ENCODE peak calls at places on chromosomes 13 and 19, in eight cellular contexts. C, O, N, V, R, E, F and X are unnamed samples.

GRCh38 chr13:50575138-50575537 is 268.4 kb downstream of the DLEU7 start:
- DNase-seq in C (no peak), F (no peak), V (no peak), R (no peak), O (no peak), N (no peak), E (no peak), X (no peak)

GRCh38 chr13:106088094-106088493 is 447.4 kb downstream of the EFNB2 start:
- DNase-seq in O (no peak), E (no peak), C (peak), F (no peak), V (no peak), R (no peak), N (no peak), X (no peak)

GRCh38 chr19:51687791-51688664 is 5.1 kb upstream of the SPACA6 start:
- DNase-seq in F (peak), V (no peak), E (peak), C (peak), O (no peak), R (peak), N (no peak), X (no peak)

GRCh38 chr19:41657157-41657556 is 30.3 kb upstream of the CEACAM4 start:
- DNase-seq in E (no peak), F (no peak), R (no peak), O (no peak), N (no peak), C (no peak), V (no peak), X (no peak)

GRCh38 chr13:25141042-25141441 is 31.0 kb downstream of the AMER2 start:
- DNase-seq in O (no peak), R (no peak), E (no peak), N (no peak), V (no peak), F (no peak), C (no peak), X (no peak)

GRCh38 chr19:41422955-41423354 is 4.2 kb downstream of the B3GNT8 start:
- DNase-seq in V (no peak), R (no peak), C (no peak), E (no peak), N (no peak), O (no peak), F (no peak), X (no peak)

GRCh38 chr13:86368924-86369323 is 569.7 kb upstream of the SLITRK6 start:
- DNase-seq in E (no peak), V (no peak), C (no peak), R (no peak), N (no peak), O (no peak), F (no peak), X (no peak)

GRCh38 chr13:59358014-59358413 is 805.7 kb downstream of the DIAPH3 start:
- DNase-seq in R (no peak), N (no peak), V (no peak), O (no peak), C (no peak), F (no peak), E (no peak), X (no peak)

GRCh38 chr19:41995959-41996797 is 2.1 kb upstream of the ATP1A3 start:
- DNase-seq in E (no peak), C (no peak), F (no peak), O (peak), N (no peak), R (peak), V (no peak), X (no peak)

GRCh38 chr13:38409771-38410170 is 60.1 kb downstream of the UFM1 start:
- DNase-seq in C (no peak), F (no peak), V (no peak), E (no peak), R (no peak), N (no peak), O (no peak), X (no peak)

GRCh38 chr13:20378721-20379120 is 146.6 kb upstream of the GJB6 start:
- DNase-seq in V (no peak), O (no peak), R (no peak), N (no peak), E (no peak), C (no peak), F (no peak), X (no peak)

GRCh38 chr19:35099155-35099896 is 16.3 kb upstream of the FXYD3 start:
- DNase-seq in F (no peak), C (no peak), V (no peak), E (no peak), N (no peak), R (no peak), O (no peak), X (no peak)

GRCh38 chr13:21458457-21458815 is 667 bp downstream of the ZDHHC20 start:
- DNase-seq in F (peak), R (peak), V (no peak), O (peak), E (peak), C (no peak), N (no peak), X (no peak)

GRCh38 chr19:19997656-19998268 is 41.5 kb downstream of the ZNF682 start:
- DNase-seq in N (no peak), V (no peak), R (peak), F (no peak), E (no peak), C (no peak), O (peak), X (no peak)

GRCh38 chr13:95073826-95074345 is 227.4 kb downstream of the ABCC4 start:
- DNase-seq in R (no peak), C (no peak), O (no peak), N (no peak), E (no peak), V (no peak), F (peak), X (no peak)

GRCh38 chr13:50127726-50128291 is 112.6 kb downstream of the KCNRG start:
- DNase-seq in C (no peak), E (no peak), N (no peak), V (no peak), F (no peak), O (no peak), R (peak), X (no peak)

GRCh38 chr13:24228852-24229458 is 68.4 kb downstream of the SPATA13 start:
- DNase-seq in V (no peak), C (peak), F (peak), N (peak), E (no peak), R (peak), O (peak), X (no peak)

GRCh38 chr19:48618916-48619691 is at the start of the genes RPL18 and SPHK2:
- DNase-seq in C (peak), O (peak), F (peak), N (peak), E (peak), R (peak), V (peak), X (peak)
- TF ChIP-seq CTCF in C (peak), O (no peak), F (no peak), N (no peak), E (no peak), R (no peak), V (peak), X (no peak)

GRCh38 chr19:34094960-34095359 is 77.3 kb upstream of the LSM14A start:
- DNase-seq in O (no peak), V (no peak), C (no peak), N (no peak), R (no peak), F (no peak), E (no peak), X (no peak)

DNA sequence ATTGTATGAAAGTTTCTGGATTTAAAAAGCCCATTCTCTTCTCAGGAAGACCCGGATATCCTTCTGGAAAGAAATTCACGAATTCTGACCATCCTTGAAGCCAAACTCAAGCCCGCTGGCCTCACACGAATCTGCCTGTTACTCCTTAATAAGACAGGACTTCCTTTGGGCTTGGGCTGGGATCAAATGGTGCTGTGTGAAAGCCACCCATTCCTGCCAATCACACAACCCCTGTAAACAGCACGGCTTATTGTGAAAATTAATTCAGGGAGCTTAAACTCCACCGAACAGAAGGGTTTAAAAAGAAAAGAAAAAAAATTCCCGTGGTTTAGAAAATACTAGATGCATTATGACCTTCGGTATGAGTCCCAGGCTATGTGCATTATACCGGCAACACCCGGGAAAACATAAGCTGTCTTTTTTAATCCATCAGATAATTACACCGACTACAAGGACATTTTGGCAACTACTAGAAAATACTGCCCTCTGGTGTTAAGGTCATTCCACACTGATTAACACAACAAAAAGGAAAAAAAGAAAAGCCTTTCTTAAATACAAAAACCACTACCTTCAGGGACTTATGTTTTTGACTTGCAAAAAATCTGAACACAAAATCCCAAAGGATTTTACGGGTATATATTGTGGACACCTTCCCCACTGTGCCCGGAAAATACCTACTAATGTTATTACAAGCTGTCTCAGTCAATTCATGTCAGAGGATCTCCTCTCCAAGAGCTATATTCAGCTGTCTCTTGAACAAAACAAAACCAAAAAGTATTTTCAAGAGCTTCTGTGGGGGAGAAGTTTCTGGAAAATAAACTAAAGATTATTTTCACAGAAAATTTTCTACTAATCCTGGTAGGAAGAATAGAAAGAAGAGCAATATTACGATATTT is 76.0 kb upstream of the LSM14A start:
- DNase-seq in R (no peak), N (peak), V (no peak), E (no peak), C (peak), F (peak), O (peak), X (no peak)
- TF ChIP-seq CTCF in R (peak), N (peak), V (peak), E (peak), C (peak), F (peak), O (peak), X (peak)

GRCh38 chr13:42355118-42355840 is 83.3 kb downstream of the AKAP11 start:
- DNase-seq in V (no peak), E (no peak), O (no peak), N (no peak), R (no peak), F (no peak), C (no peak), X (no peak)

GRCh38 chr13:42350141-42350540 is 78.2 kb downstream of the AKAP11 start:
- DNase-seq in N (no peak), O (no peak), C (no peak), V (no peak), E (no peak), R (no peak), F (no peak), X (no peak)

GRCh38 chr13:42355841-42356575 is 84.1 kb downstream of the AKAP11 start:
- DNase-seq in C (no peak), V (no peak), E (no peak), N (no peak), F (no peak), O (no peak), R (no peak), X (no peak)

GRCh38 chr13:42360046-42360445 is 88.1 kb downstream of the AKAP11 start:
- DNase-seq in C (no peak), F (no peak), R (no peak), V (no peak), O (no peak), E (no peak), N (no peak), X (no peak)

DNA sequence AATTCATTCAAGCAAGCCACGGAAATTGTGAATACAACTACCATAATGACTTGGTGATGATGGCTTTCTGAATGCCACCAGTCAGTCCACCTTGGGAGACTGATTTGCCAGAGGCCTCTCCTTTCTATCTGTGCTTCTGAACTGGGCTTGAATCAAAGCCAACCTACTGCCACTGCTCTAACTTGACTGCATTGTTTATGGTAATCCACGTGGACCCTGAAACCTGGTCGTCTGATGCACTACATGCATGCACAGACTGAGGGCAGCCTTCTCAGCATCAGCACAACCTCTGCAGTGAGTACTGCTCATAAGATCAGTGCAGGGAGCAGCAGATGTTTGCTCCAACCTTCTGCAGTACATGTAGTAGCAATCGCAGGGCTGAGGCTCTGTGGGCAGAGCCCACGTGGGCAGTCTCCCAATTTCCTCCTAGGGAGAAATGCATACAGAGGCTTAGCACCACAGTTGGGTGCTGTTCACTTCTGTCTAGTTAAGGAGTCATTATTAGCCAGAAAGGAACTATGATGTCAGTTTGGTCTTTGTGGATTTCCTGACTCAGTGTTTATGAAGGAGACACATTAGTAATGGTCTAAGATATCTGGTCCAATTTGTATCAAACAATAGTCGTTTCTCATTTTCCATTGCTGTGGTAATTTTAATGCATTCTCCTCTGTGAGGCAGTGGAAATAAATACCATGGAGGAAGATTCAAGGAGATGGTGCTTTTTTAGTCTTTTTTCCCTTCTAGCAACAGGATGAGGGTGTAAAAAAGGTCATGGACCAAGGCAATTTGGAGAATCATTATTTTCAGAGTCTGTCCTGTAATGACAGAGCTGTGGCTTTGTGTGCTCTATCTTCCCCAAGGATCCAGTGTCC is 82.5 kb downstream of the AKAP11 start:
- DNase-seq in F (peak), V (no peak), N (peak), O (peak), E (no peak), C (peak), R (no peak), X (no peak)
- TF ChIP-seq CTCF in F (no peak), V (no peak), N (peak), O (no peak), E (no peak), C (no peak), R (no peak), X (no peak)

GRCh38 chr19:29665826-29666633 is 769 bp downstream of the PLEKHF1 start:
- DNase-seq in C (peak), O (no peak), R (peak), E (no peak), F (peak), N (no peak), V (no peak), X (no peak)

GRCh38 chr19:29668746-29669609 is 3.7 kb downstream of the PLEKHF1 start:
- DNase-seq in R (no peak), V (no peak), E (no peak), C (no peak), N (no peak), O (no peak), F (no peak), X (no peak)

GRCh38 chr19:29667390-29667783 is 2.1 kb downstream of the PLEKHF1 start:
- DNase-seq in N (no peak), V (no peak), C (no peak), R (no peak), F (no peak), E (no peak), O (no peak), X (no peak)

GRCh38 chr19:29666634-29667389 is 1.6 kb downstream of the PLEKHF1 start:
- DNase-seq in V (no peak), O (no peak), E (no peak), N (no peak), R (peak), F (peak), C (peak), X (no peak)

DNA sequence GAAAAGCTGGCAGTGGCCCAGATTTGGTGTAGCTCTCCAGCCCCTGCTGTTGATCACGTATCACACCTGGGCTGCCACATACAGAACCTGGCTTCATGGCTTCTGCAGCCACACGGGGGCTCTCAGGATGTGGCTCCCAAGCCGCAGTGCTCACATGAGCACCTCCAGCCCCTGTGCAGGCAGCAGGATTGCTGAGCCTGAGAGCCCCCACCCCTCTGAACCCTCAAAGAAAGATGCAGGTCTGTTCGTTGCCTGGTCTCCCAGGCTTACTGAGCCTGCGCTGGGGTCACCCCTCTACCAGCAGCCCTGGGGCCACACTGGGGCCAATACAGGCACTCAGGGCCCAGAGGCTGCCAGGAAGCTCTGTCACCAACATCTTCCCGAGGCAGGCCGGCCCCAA is 2.7 kb downstream of the PLEKHF1 start:
- DNase-seq in C (no peak), F (no peak), N (no peak), O (peak), R (no peak), E (no peak), V (no peak), X (no peak)
- TF ChIP-seq CTCF in C (no peak), F (no peak), N (no peak), O (peak), R (no peak), E (no peak), V (no peak), X (no peak)

GRCh38 chr13:30043631-30043925 is 193.2 kb upstream of the UBL3 start:
- DNase-seq in V (no peak), C (no peak), O (no peak), R (no peak), E (no peak), F (no peak), N (no peak), X (no peak)
- TF ChIP-seq CTCF in V (no peak), C (no peak), O (no peak), R (no peak), E (no peak), F (no peak), N (no peak), X (no peak)

DNA sequence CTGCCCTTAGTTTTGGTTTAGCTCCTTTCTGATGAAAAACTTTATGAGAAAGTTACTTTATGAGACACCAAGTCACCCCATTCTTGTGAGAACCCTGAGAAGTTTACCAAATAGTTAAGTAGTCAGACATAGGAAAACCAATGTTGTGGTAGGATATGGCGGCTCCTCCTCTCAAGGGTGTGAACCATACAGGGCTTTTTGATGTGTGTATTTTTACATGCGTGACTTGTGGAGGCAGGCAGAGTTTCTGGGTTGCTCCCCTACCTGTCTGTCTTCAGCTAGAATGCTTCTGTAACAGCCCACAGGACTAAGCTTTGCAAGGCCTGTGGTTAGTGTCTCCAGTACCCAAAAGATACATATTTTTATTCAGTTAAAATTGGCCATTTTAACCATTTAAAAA is 18.3 kb downstream of the UBAC2 start:
- DNase-seq in E (no peak), N (no peak), O (no peak), R (no peak), C (no peak), F (no peak), V (no peak), X (no peak)
- TF ChIP-seq CTCF in E (no peak), N (no peak), O (no peak), R (no peak), C (no peak), F (no peak), V (no peak), X (no peak)

GRCh38 chr19:39409886-39410619 is 2.4 kb upstream of the PLEKHG2 start:
- DNase-seq in N (no peak), F (peak), O (peak), E (peak), R (peak), C (no peak), V (no peak), X (peak)
- TF ChIP-seq CTCF in N (peak), F (no peak), O (no peak), E (no peak), R (no peak), C (no peak), V (no peak), X (no peak)

GRCh38 chr19:18488838-18489626 is 32.8 kb downstream of the ELL start:
- DNase-seq in F (peak), C (no peak), O (peak), E (no peak), N (no peak), V (no peak), R (peak), X (no peak)
- TF ChIP-seq CTCF in F (peak), C (peak), O (peak), E (peak), N (peak), V (no peak), R (peak), X (peak)

GRCh38 chr19:11288349-11288748 is 7.6 kb upstream of the TSPAN16 start:
- DNase-seq in R (no peak), O (no peak), V (no peak), E (no peak), N (peak), F (peak), C (peak), X (no peak)
- TF ChIP-seq CTCF in R (peak), O (peak), V (peak), E (no peak), N (peak), F (peak), C (peak), X (peak)